ENCODE peak calls at places on chromosomes 7 and 10, in six cellular contexts. C is activated CD4-positive, alpha-beta T cell treated with anti-CD3 and anti-CD28 coated beads for 48 hours; H is H54; Q is aorta; O is brain microvascular endothelial cell; E is nucleus accumbens. P is an unnamed sample.

GRCh38 chr10:112721080-112721698 is 228.9 kb upstream of the TCF7L2 start:
- DNase-seq in C (no peak), H (no peak), Q (no peak), O (peak), E (no peak), P (no peak)

GRCh38 chr10:6347391-6347951 is 144.7 kb downstream of the PFKFB3 start:
- DNase-seq in C (peak), H (no peak), Q (no peak), O (no peak), E (no peak), P (no peak)

GRCh38 chr10:72164617-72165016 is 51.2 kb upstream of the ANAPC16 start:
- DNase-seq in C (no peak), H (no peak), Q (no peak), O (no peak), E (no peak), P (no peak)

GRCh38 chr7:32893225-32893560 is 1.6 kb upstream of the KBTBD2 start:
- DNase-seq in C (no peak), H (no peak), Q (no peak), O (no peak), E (no peak), P (no peak)

GRCh38 chr10:72794260-72794659 is 99.3 kb upstream of the OIT3 start:
- DNase-seq in C (no peak), H (no peak), Q (no peak), O (no peak), E (no peak), P (no peak)

GRCh38 chr10:11886851-11887250 is 63.7 kb downstream of the PROSER2 start:
- DNase-seq in C (no peak), H (no peak), Q (peak), O (no peak), E (no peak), P (no peak)

GRCh38 chr7:157153260-157153659 is 14.5 kb downstream of the UBE3C start:
- DNase-seq in C (no peak), H (no peak), Q (no peak), O (no peak), E (no peak), P (no peak)

GRCh38 chr7:5408777-5409176 is 14.9 kb downstream of the TNRC18 start:
- DNase-seq in C (no peak), H (no peak), Q (no peak), O (peak), E (no peak), P (no peak)

GRCh38 chr10:122558452-122558851 is 2.1 kb upstream of the DMBT1 start:
- DNase-seq in C (no peak), H (no peak), Q (no peak), O (no peak), E (no peak), P (no peak)

GRCh38 chr10:99930731-99931550 is 78.8 kb downstream of the DNMBP start:
- DNase-seq in C (no peak), H (no peak), Q (no peak), O (no peak), E (no peak), P (no peak)

GRCh38 chr7:155857141-155857540 is 44.9 kb upstream of the SHH start:
- DNase-seq in C (no peak), H (no peak), Q (no peak), O (no peak), E (no peak), P (no peak)

GRCh38 chr10:92123031-92123450 is 167.8 kb downstream of the CPEB3 start:
- DNase-seq in C (no peak), H (no peak), Q (no peak), O (no peak), E (no peak), P (no peak)

GRCh38 chr7:94410471-94411466 is 16.1 kb downstream of the COL1A2 start:
- DNase-seq in C (no peak), H (no peak), Q (no peak), O (no peak), E (no peak), P (no peak)

GRCh38 chr7:143288836-143289235 is 685 bp downstream of the CASP2 start:
- DNase-seq in C (no peak), H (peak), Q (no peak), O (peak), E (no peak), P (no peak)

GRCh38 chr7:133984023-133984422 is 143.1 kb upstream of the LRGUK start:
- DNase-seq in C (no peak), H (no peak), Q (no peak), O (no peak), E (no peak), P (no peak)

GRCh38 chr10:77849039-77849664 is 77.4 kb downstream of the DLG5 start:
- DNase-seq in C (no peak), H (peak), Q (no peak), O (no peak), E (no peak), P (no peak)

GRCh38 chr7:44145419-44145968 is 4.4 kb upstream of the MYL7 start:
- DNase-seq in C (peak), H (no peak), Q (peak), O (no peak), E (no peak), P (no peak)

GRCh38 chr10:109456566-109457361 is 466.5 kb downstream of the XPNPEP1 start:
- DNase-seq in C (no peak), H (no peak), Q (peak), O (no peak), E (no peak), P (no peak)

GRCh38 chr10:16817125-16818019 is at the start of gene RSU1:
- DNase-seq in C (peak), H (peak), Q (peak), O (peak), E (peak), P (peak)

GRCh38 chr7:36310897-36311296 is 78.8 kb upstream of the ANLN start:
- DNase-seq in C (no peak), H (no peak), Q (no peak), O (no peak), E (no peak), P (no peak)